ENCODE peak calls at places on chromosomes 4 and X, in nine cellular contexts. One of them, this sample, is unnamed.
A peak's percentile ranks its signal among the peaks of the same experiment; 100 is the strongest.

GRCh38 chrX:153828723-153829548 is 1.4 kb downstream of the PDZD4 start:
- DNase-seq in spleen: peak; percentile 64
- DNase-seq in GM20000: peak; percentile 7
- DNase-seq in Calu3: no peak
- DNase-seq in foreskin fibroblast: no peak
- DNase-seq in chondrocyte: no peak
- DNase-seq in neural crest cell: no peak
- DNase-seq in CD8-positive, alpha-beta T cell: no peak
- DNase-seq in esophagus squamous epithelium: no peak
- DNase-seq in this sample: peak; percentile 1

GRCh38 chr4:156137971-156138581 is 184.4 kb upstream of the CTSO start:
- DNase-seq in spleen: no peak
- DNase-seq in GM20000: no peak
- DNase-seq in Calu3: no peak
- DNase-seq in foreskin fibroblast: no peak
- DNase-seq in chondrocyte: no peak
- DNase-seq in neural crest cell: no peak
- DNase-seq in CD8-positive, alpha-beta T cell: no peak
- DNase-seq in esophagus squamous epithelium: no peak
- DNase-seq in this sample: no peak

GRCh38 chr4:39047691-39048090 is 14.3 kb upstream of the KLHL5 start:
- DNase-seq in spleen: no peak
- DNase-seq in GM20000: no peak
- DNase-seq in Calu3: no peak
- DNase-seq in foreskin fibroblast: peak; percentile 45
- DNase-seq in chondrocyte: no peak
- DNase-seq in neural crest cell: no peak
- DNase-seq in CD8-positive, alpha-beta T cell: no peak
- DNase-seq in esophagus squamous epithelium: no peak
- DNase-seq in this sample: no peak

GRCh38 chr4:154642361-154642760 is 29.9 kb upstream of the FGG start:
- DNase-seq in spleen: no peak
- DNase-seq in GM20000: no peak
- DNase-seq in Calu3: no peak
- DNase-seq in foreskin fibroblast: no peak
- DNase-seq in chondrocyte: no peak
- DNase-seq in neural crest cell: no peak
- DNase-seq in CD8-positive, alpha-beta T cell: no peak
- DNase-seq in esophagus squamous epithelium: no peak
- DNase-seq in this sample: no peak

GRCh38 chrX:77442728-77443127 is 4.5 kb upstream of the FGF16 start:
- DNase-seq in spleen: no peak
- DNase-seq in GM20000: no peak
- DNase-seq in Calu3: peak; percentile 63
- DNase-seq in foreskin fibroblast: peak; percentile 86
- DNase-seq in chondrocyte: no peak
- DNase-seq in neural crest cell: no peak
- DNase-seq in CD8-positive, alpha-beta T cell: no peak
- DNase-seq in esophagus squamous epithelium: no peak
- DNase-seq in this sample: peak; percentile 67

GRCh38 chr4:65668201-65669007 is 1.9 kb downstream of the EPHA5 start:
- DNase-seq in spleen: peak; percentile 62
- DNase-seq in GM20000: peak; percentile 13
- DNase-seq in Calu3: no peak
- DNase-seq in foreskin fibroblast: no peak
- DNase-seq in chondrocyte: peak; percentile 75
- DNase-seq in neural crest cell: no peak
- DNase-seq in CD8-positive, alpha-beta T cell: no peak
- DNase-seq in esophagus squamous epithelium: no peak
- DNase-seq in this sample: peak; percentile 10

GRCh38 chr4:185764880-185765279 is 47.1 kb downstream of the SORBS2 start:
- DNase-seq in spleen: no peak
- DNase-seq in GM20000: no peak
- DNase-seq in Calu3: no peak
- DNase-seq in foreskin fibroblast: no peak
- DNase-seq in chondrocyte: no peak
- DNase-seq in neural crest cell: no peak
- DNase-seq in CD8-positive, alpha-beta T cell: no peak
- DNase-seq in esophagus squamous epithelium: no peak
- DNase-seq in this sample: no peak

GRCh38 chr4:10612476-10612875 is 72.1 kb downstream of the CLNK start:
- DNase-seq in spleen: no peak
- DNase-seq in GM20000: no peak
- DNase-seq in Calu3: no peak
- DNase-seq in foreskin fibroblast: no peak
- DNase-seq in chondrocyte: no peak
- DNase-seq in neural crest cell: no peak
- DNase-seq in CD8-positive, alpha-beta T cell: no peak
- DNase-seq in esophagus squamous epithelium: no peak
- DNase-seq in this sample: no peak

GRCh38 chr4:110597582-110597981 is 25.3 kb downstream of the PITX2 start:
- DNase-seq in spleen: no peak
- DNase-seq in GM20000: no peak
- DNase-seq in Calu3: no peak
- DNase-seq in foreskin fibroblast: no peak
- DNase-seq in chondrocyte: no peak
- DNase-seq in neural crest cell: no peak
- DNase-seq in CD8-positive, alpha-beta T cell: no peak
- DNase-seq in esophagus squamous epithelium: no peak
- DNase-seq in this sample: no peak

GRCh38 chrX:38660395-38661179 is 99.2 kb downstream of the TSPAN7 start:
- DNase-seq in spleen: no peak
- DNase-seq in GM20000: no peak
- DNase-seq in Calu3: no peak
- DNase-seq in foreskin fibroblast: no peak
- DNase-seq in chondrocyte: no peak
- DNase-seq in neural crest cell: no peak
- DNase-seq in CD8-positive, alpha-beta T cell: no peak
- DNase-seq in esophagus squamous epithelium: no peak
- DNase-seq in this sample: no peak

GRCh38 chr4:158496030-158496741 is 25.5 kb upstream of the RXFP1 start:
- DNase-seq in spleen: no peak
- DNase-seq in GM20000: peak; percentile 40
- DNase-seq in Calu3: peak; percentile 48
- DNase-seq in foreskin fibroblast: no peak
- DNase-seq in chondrocyte: no peak
- DNase-seq in neural crest cell: peak; percentile 32
- DNase-seq in CD8-positive, alpha-beta T cell: no peak
- DNase-seq in esophagus squamous epithelium: no peak
- DNase-seq in this sample: no peak

GRCh38 chr4:55124337-55125076 is 888 bp downstream of the KDR start:
- DNase-seq in spleen: no peak
- DNase-seq in GM20000: no peak
- DNase-seq in Calu3: no peak
- DNase-seq in foreskin fibroblast: peak; percentile 49
- DNase-seq in chondrocyte: no peak
- DNase-seq in neural crest cell: peak; percentile 9
- DNase-seq in CD8-positive, alpha-beta T cell: no peak
- DNase-seq in esophagus squamous epithelium: no peak
- DNase-seq in this sample: no peak

GRCh38 chr4:52868138-52868537 is 6.0 kb downstream of the RASL11B start:
- DNase-seq in spleen: no peak
- DNase-seq in GM20000: no peak
- DNase-seq in Calu3: no peak
- DNase-seq in foreskin fibroblast: peak; percentile 21
- DNase-seq in chondrocyte: no peak
- DNase-seq in neural crest cell: no peak
- DNase-seq in CD8-positive, alpha-beta T cell: no peak
- DNase-seq in esophagus squamous epithelium: no peak
- DNase-seq in this sample: no peak

GRCh38 chr4:167233523-167234387 is 539 bp downstream of the SPOCK3 start:
- DNase-seq in spleen: no peak
- DNase-seq in GM20000: no peak
- DNase-seq in Calu3: peak; percentile 16
- DNase-seq in foreskin fibroblast: peak; percentile 30
- DNase-seq in chondrocyte: no peak
- DNase-seq in neural crest cell: peak; percentile 12
- DNase-seq in CD8-positive, alpha-beta T cell: no peak
- DNase-seq in esophagus squamous epithelium: no peak
- DNase-seq in this sample: no peak

GRCh38 chr4:81562093-81562492 is 90.4 kb upstream of the RASGEF1B start:
- DNase-seq in spleen: no peak
- DNase-seq in GM20000: peak; percentile 32
- DNase-seq in Calu3: no peak
- DNase-seq in foreskin fibroblast: no peak
- DNase-seq in chondrocyte: no peak
- DNase-seq in neural crest cell: no peak
- DNase-seq in CD8-positive, alpha-beta T cell: no peak
- DNase-seq in esophagus squamous epithelium: no peak
- DNase-seq in this sample: no peak

GRCh38 chrX:155179343-155179997 is 36.8 kb upstream of the VBP1 start:
- DNase-seq in spleen: no peak
- DNase-seq in GM20000: peak; percentile 0
- DNase-seq in Calu3: no peak
- DNase-seq in foreskin fibroblast: no peak
- DNase-seq in chondrocyte: no peak
- DNase-seq in neural crest cell: no peak
- DNase-seq in CD8-positive, alpha-beta T cell: no peak
- DNase-seq in esophagus squamous epithelium: no peak
- DNase-seq in this sample: no peak
- TF ChIP-seq CTCF in spleen: no peak
- TF ChIP-seq CTCF in GM20000: no peak
- TF ChIP-seq CTCF in Calu3: no peak
- TF ChIP-seq CTCF in foreskin fibroblast: no peak
- TF ChIP-seq CTCF in chondrocyte: peak; percentile 14
- TF ChIP-seq CTCF in neural crest cell: no peak
- TF ChIP-seq CTCF in CD8-positive, alpha-beta T cell: no peak
- TF ChIP-seq CTCF in esophagus squamous epithelium: no peak
- TF ChIP-seq CTCF in this sample: no peak

GRCh38 chrX:136201601-136202000 is 49.6 kb downstream of the MAP7D3 start:
- DNase-seq in spleen: no peak
- DNase-seq in GM20000: no peak
- DNase-seq in Calu3: no peak
- DNase-seq in foreskin fibroblast: no peak
- DNase-seq in chondrocyte: no peak
- DNase-seq in neural crest cell: no peak
- DNase-seq in CD8-positive, alpha-beta T cell: no peak
- DNase-seq in esophagus squamous epithelium: no peak
- DNase-seq in this sample: no peak

GRCh38 chrX:136199365-136199764 is 51.8 kb downstream of the MAP7D3 start:
- DNase-seq in spleen: no peak
- DNase-seq in GM20000: no peak
- DNase-seq in Calu3: no peak
- DNase-seq in foreskin fibroblast: peak; percentile 67
- DNase-seq in chondrocyte: no peak
- DNase-seq in neural crest cell: no peak
- DNase-seq in CD8-positive, alpha-beta T cell: no peak
- DNase-seq in esophagus squamous epithelium: no peak
- DNase-seq in this sample: no peak

GRCh38 chrX:136198678-136199243 is 51.4 kb downstream of the FHL1 start:
- DNase-seq in spleen: no peak
- DNase-seq in GM20000: no peak
- DNase-seq in Calu3: no peak
- DNase-seq in foreskin fibroblast: peak; percentile 60
- DNase-seq in chondrocyte: no peak
- DNase-seq in neural crest cell: no peak
- DNase-seq in CD8-positive, alpha-beta T cell: no peak
- DNase-seq in esophagus squamous epithelium: no peak
- DNase-seq in this sample: no peak

GRCh38 chrX:136202889-136203288 is 48.3 kb downstream of the MAP7D3 start:
- DNase-seq in spleen: no peak
- DNase-seq in GM20000: no peak
- DNase-seq in Calu3: no peak
- DNase-seq in foreskin fibroblast: peak; percentile 51
- DNase-seq in chondrocyte: no peak
- DNase-seq in neural crest cell: no peak
- DNase-seq in CD8-positive, alpha-beta T cell: no peak
- DNase-seq in esophagus squamous epithelium: no peak
- DNase-seq in this sample: peak; percentile 90

GRCh38 chrX:136200466-136200865 is 50.7 kb downstream of the MAP7D3 start:
- DNase-seq in spleen: no peak
- DNase-seq in GM20000: peak; percentile 13
- DNase-seq in Calu3: peak; percentile 14
- DNase-seq in foreskin fibroblast: peak; percentile 66
- DNase-seq in chondrocyte: no peak
- DNase-seq in neural crest cell: no peak
- DNase-seq in CD8-positive, alpha-beta T cell: no peak
- DNase-seq in esophagus squamous epithelium: no peak
- DNase-seq in this sample: peak; percentile 61
- TF ChIP-seq CTCF in spleen: peak; percentile 24
- TF ChIP-seq CTCF in GM20000: no peak
- TF ChIP-seq CTCF in Calu3: no peak
- TF ChIP-seq CTCF in foreskin fibroblast: peak; percentile 33
- TF ChIP-seq CTCF in chondrocyte: peak; percentile 70
- TF ChIP-seq CTCF in neural crest cell: peak; percentile 20
- TF ChIP-seq CTCF in CD8-positive, alpha-beta T cell: no peak
- TF ChIP-seq CTCF in esophagus squamous epithelium: no peak
- TF ChIP-seq CTCF in this sample: peak; percentile 39

GRCh38 chrX:96373047-96373355 is 311.6 kb upstream of the DIAPH2 start:
- DNase-seq in spleen: no peak
- DNase-seq in GM20000: no peak
- DNase-seq in Calu3: no peak
- DNase-seq in foreskin fibroblast: no peak
- DNase-seq in chondrocyte: no peak
- DNase-seq in neural crest cell: no peak
- DNase-seq in CD8-positive, alpha-beta T cell: no peak
- DNase-seq in esophagus squamous epithelium: no peak
- DNase-seq in this sample: no peak

DNA sequence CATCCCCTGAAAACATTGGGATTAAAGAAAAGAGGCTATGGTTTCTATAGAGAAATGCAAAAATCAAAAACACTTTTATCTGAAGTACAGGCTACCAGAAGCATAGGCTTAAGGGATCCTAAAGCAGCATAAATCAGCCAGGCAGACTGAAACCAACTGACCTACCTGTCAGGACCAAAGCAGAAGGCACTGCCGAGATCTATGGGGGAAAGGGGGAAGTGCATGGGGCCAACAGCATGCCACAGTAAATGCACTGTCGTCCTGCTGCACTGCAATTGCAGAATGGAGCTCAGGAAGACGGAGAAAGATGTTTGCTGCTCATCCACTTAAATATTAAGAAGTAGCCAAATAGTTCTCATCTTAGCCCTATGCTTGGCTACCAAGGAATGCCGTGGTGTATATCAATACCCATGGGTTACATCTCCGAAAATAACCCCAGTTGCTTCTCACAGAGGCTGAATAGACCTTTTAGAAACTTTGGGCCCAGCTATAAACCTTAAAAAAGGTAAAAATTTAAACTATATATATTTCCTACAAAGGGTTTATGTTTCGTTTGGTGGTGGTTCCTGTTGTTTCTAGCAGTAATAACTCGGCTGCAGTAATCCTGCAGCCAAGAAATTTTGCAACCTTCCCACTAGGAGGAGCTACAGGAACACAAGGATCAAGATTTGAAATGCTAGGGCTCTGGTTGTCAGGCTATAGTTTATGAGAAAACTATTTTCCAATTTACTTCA is 312.2 kb upstream of the DIAPH2 start:
- DNase-seq in spleen: no peak
- DNase-seq in GM20000: peak; percentile 4
- DNase-seq in Calu3: peak; percentile 24
- DNase-seq in foreskin fibroblast: peak; percentile 72
- DNase-seq in chondrocyte: no peak
- DNase-seq in neural crest cell: peak; percentile 1
- DNase-seq in CD8-positive, alpha-beta T cell: no peak
- DNase-seq in esophagus squamous epithelium: no peak
- DNase-seq in this sample: peak; percentile 60
- TF ChIP-seq CTCF in spleen: peak; percentile 38
- TF ChIP-seq CTCF in GM20000: peak; percentile 4
- TF ChIP-seq CTCF in Calu3: peak; percentile 43
- TF ChIP-seq CTCF in foreskin fibroblast: peak; percentile 60
- TF ChIP-seq CTCF in chondrocyte: peak; percentile 95
- TF ChIP-seq CTCF in neural crest cell: peak; percentile 84
- TF ChIP-seq CTCF in CD8-positive, alpha-beta T cell: no peak
- TF ChIP-seq CTCF in esophagus squamous epithelium: peak; percentile 32
- TF ChIP-seq CTCF in this sample: peak; percentile 72

GRCh38 chr4:28523791-28524190 is 1663.2 kb downstream of the STIM2 start:
- DNase-seq in spleen: no peak
- DNase-seq in GM20000: no peak
- DNase-seq in Calu3: no peak
- DNase-seq in foreskin fibroblast: no peak
- DNase-seq in chondrocyte: no peak
- DNase-seq in neural crest cell: no peak
- DNase-seq in CD8-positive, alpha-beta T cell: no peak
- DNase-seq in esophagus squamous epithelium: no peak
- DNase-seq in this sample: no peak
- TF ChIP-seq CTCF in spleen: no peak
- TF ChIP-seq CTCF in GM20000: no peak
- TF ChIP-seq CTCF in Calu3: no peak
- TF ChIP-seq CTCF in foreskin fibroblast: no peak
- TF ChIP-seq CTCF in chondrocyte: no peak
- TF ChIP-seq CTCF in neural crest cell: no peak
- TF ChIP-seq CTCF in CD8-positive, alpha-beta T cell: no peak
- TF ChIP-seq CTCF in esophagus squamous epithelium: no peak
- TF ChIP-seq CTCF in this sample: no peak